ENCODE peak calls at places on chromosomes 6 and 20, in eight cellular contexts. R is heart left ventricle, T is AG09319, U is foreskin fibroblast, M is BJ, Y is body of pancreas, X is A549, C is WTC11. G is an unnamed sample.

GRCh38 chr6:75424610-75425548 is 68.7 kb downstream of the FILIP1 start:
- DNase-seq in R (no peak), T (peak), U (peak), M (no peak), Y (no peak), X (no peak), C (no peak), G (no peak)

GRCh38 chr6:45686841-45687569 is 309.3 kb upstream of the SUPT3H start:
- DNase-seq in R (no peak), T (no peak), U (no peak), M (no peak), Y (no peak), X (no peak), C (no peak), G (no peak)

GRCh38 chr6:2684766-2685754 is 65.7 kb downstream of the MYLK4 start:
- DNase-seq in R (no peak), T (no peak), U (no peak), M (no peak), Y (no peak), X (no peak), C (no peak), G (no peak)

GRCh38 chr20:35306931-35307517 is 14.8 kb upstream of the FAM83C start:
- DNase-seq in R (peak), T (no peak), U (peak), M (no peak), Y (peak), X (peak), C (peak), G (no peak)

GRCh38 chr6:73521351-73522254 is 771 bp upstream of the EEF1A1 start:
- DNase-seq in R (peak), T (no peak), U (peak), M (peak), Y (peak), X (peak), C (peak), G (no peak)

GRCh38 chr20:49446808-49447207 is 35.7 kb downstream of the KCNB1 start:
- DNase-seq in R (peak), T (peak), U (peak), M (no peak), Y (peak), X (no peak), C (peak), G (no peak)

GRCh38 chr6:111600588-111601440 is 4.9 kb downstream of the TRAF3IP2 start:
- DNase-seq in R (no peak), T (no peak), U (no peak), M (no peak), Y (peak), X (no peak), C (no peak), G (no peak)

GRCh38 chr6:3782876-3783832 is 31.6 kb upstream of the PXDC1 start:
- DNase-seq in R (no peak), T (no peak), U (peak), M (no peak), Y (no peak), X (no peak), C (no peak), G (no peak)

GRCh38 chr6:97963148-97963680 is 680.2 kb upstream of the MMS22L start:
- DNase-seq in R (no peak), T (no peak), U (peak), M (no peak), Y (no peak), X (no peak), C (no peak), G (no peak)

GRCh38 chr6:116205318-116205717 is 48.6 kb downstream of the TSPYL4 start:
- DNase-seq in R (no peak), T (no peak), U (no peak), M (no peak), Y (no peak), X (no peak), C (no peak), G (no peak)

GRCh38 chr6:68880050-68880449 is 245.0 kb downstream of the ADGRB3 start:
- DNase-seq in R (no peak), T (no peak), U (peak), M (no peak), Y (no peak), X (no peak), C (no peak), G (no peak)

GRCh38 chr20:1663917-1664316 is 6.3 kb upstream of the SIRPG start:
- DNase-seq in R (no peak), T (no peak), U (peak), M (no peak), Y (no peak), X (no peak), C (no peak), G (no peak)

GRCh38 chr6:135008072-135008940 is 46.3 kb downstream of the HBS1L start:
- DNase-seq in R (no peak), T (no peak), U (no peak), M (no peak), Y (no peak), X (no peak), C (no peak), G (no peak)

GRCh38 chr6:64014581-64014980 is 379.0 kb downstream of the PHF3 start:
- DNase-seq in R (no peak), T (no peak), U (no peak), M (no peak), Y (no peak), X (no peak), C (no peak), G (no peak)

GRCh38 chr6:64013061-64013410 is 377.4 kb downstream of the PHF3 start:
- DNase-seq in R (no peak), T (no peak), U (no peak), M (no peak), Y (no peak), X (no peak), C (no peak), G (no peak)

GRCh38 chr6:64010010-64010409 is 374.4 kb downstream of the PHF3 start:
- DNase-seq in R (no peak), T (no peak), U (no peak), M (no peak), Y (no peak), X (no peak), C (no peak), G (no peak)

GRCh38 chr6:64010646-64011045 is 375.0 kb downstream of the PHF3 start:
- DNase-seq in R (no peak), T (no peak), U (no peak), M (no peak), Y (no peak), X (no peak), C (no peak), G (no peak)

GRCh38 chr6:64012351-64013060 is 376.9 kb downstream of the PHF3 start:
- DNase-seq in R (no peak), T (no peak), U (no peak), M (no peak), Y (no peak), X (peak), C (peak), G (no peak)
- TF ChIP-seq CTCF in R (peak), T (peak), U (no peak), M (peak), Y (no peak), X (peak), C (peak), G (no peak)

DNA sequence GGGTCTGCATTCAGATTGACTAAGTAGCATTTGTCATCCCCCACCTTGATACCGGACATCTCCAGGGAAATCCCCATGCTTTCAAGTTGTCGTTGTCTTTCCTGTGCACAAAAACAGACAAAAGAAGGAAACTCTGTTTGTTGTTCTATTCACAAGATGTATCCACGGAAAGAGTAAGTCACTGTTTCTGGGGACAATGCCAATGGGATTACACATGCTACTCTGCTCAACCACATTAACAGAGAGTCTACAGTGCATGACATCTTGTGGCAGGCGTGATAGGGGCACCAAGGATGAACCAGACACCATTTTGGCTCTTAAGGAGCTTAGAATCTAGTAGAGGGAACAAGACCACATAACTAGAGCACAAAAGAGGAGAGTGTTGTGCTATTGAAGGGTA is 124.4 kb upstream of the NUP153 start:
- DNase-seq in R (peak), T (peak), U (peak), M (peak), Y (no peak), X (no peak), C (no peak), G (no peak)
- TF ChIP-seq CTCF in R (no peak), T (no peak), U (no peak), M (no peak), Y (no peak), X (no peak), C (no peak), G (no peak)

DNA sequence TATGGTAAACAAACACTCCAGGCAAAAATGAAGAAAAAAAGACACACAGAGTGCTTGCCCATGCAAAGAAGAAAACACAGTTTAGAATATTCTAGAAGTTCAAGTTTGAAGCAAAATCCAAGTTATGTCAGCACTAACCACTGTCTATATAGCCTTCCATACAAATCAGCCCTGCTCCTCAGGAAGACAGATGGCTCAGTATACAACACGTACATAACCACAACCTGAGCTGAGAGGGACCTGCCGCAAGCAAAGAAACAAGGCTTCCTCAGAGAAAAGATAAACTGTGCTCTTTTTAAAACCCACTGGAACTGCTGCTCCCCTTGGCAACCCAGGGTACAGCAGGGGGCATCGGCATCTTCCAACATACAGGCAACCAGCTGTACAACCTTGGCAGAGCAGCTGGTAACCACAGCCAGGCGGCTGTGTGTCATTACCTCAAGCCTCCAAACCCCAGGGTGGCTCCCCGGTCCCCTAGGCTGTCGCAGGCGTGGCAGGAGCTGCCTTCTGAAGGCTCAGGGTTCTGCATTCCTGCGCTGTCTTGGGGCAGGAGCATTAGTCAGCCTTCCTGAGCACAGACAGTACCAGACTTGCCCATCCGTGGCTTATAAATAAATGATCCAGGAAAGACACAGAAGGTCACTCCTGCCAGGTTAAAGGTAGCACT is 249.5 kb downstream of the ADGRG6 start:
- DNase-seq in R (no peak), T (no peak), U (peak), M (no peak), Y (no peak), X (no peak), C (peak), G (no peak)
- TF ChIP-seq CTCF in R (no peak), T (peak), U (no peak), M (peak), Y (no peak), X (no peak), C (no peak), G (no peak)

GRCh38 chr20:25532015-25532751 is 53.1 kb downstream of the NINL start:
- DNase-seq in R (no peak), T (no peak), U (peak), M (no peak), Y (no peak), X (no peak), C (peak), G (no peak)
- TF ChIP-seq CTCF in R (no peak), T (no peak), U (no peak), M (no peak), Y (no peak), X (no peak), C (no peak), G (no peak)

DNA sequence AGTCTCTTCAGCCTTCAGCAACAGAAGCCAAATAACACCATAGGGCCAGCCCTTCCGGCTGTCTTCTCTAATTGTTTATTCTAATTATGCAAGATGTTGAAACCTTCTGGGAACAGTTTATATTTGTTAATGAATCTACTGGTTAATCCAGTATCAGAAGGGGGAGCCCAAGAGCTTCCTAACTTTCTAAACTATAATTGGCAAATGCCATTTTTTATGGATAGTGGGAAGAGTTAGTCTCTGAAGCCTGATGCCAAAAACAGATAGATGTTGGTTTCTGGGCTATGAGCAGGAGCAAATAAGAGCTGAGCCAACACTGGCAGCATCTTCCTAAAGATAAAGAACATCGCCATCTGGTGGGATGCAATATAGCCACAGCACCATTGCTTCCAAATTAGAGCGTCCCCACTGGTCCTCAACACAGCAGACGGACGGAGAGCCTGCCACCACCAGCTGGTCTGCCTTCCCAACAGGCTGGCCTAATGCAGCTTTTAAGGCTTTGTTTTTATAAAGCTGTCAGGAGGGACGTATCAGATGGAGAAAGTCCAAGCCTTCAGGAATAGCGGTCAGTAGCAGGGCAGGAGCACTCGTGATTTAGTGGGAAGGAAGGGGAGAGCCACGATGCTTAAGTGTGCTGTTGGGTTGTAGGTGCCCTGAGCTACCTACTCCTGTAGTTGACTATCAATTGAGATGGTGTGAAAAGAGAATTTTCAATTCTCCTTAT is 118.8 kb downstream of the RALGAPA2 start:
- DNase-seq in R (no peak), T (no peak), U (peak), M (no peak), Y (peak), X (peak), C (peak), G (no peak)
- TF ChIP-seq CTCF in R (no peak), T (peak), U (peak), M (peak), Y (peak), X (peak), C (no peak), G (peak)

GRCh38 chr6:145350928-145351327 is 384.4 kb downstream of the EPM2A start:
- DNase-seq in R (no peak), T (no peak), U (no peak), M (no peak), Y (no peak), X (no peak), C (no peak), G (no peak)
- TF ChIP-seq CTCF in R (no peak), T (no peak), U (no peak), M (no peak), Y (no peak), X (no peak), C (no peak), G (no peak)

GRCh38 chr20:3051385-3052019 is 5.7 kb downstream of the MRPS26 start:
- DNase-seq in R (no peak), T (no peak), U (no peak), M (no peak), Y (no peak), X (no peak), C (no peak), G (no peak)
- TF ChIP-seq CTCF in R (no peak), T (no peak), U (no peak), M (no peak), Y (no peak), X (no peak), C (no peak), G (no peak)

DNA sequence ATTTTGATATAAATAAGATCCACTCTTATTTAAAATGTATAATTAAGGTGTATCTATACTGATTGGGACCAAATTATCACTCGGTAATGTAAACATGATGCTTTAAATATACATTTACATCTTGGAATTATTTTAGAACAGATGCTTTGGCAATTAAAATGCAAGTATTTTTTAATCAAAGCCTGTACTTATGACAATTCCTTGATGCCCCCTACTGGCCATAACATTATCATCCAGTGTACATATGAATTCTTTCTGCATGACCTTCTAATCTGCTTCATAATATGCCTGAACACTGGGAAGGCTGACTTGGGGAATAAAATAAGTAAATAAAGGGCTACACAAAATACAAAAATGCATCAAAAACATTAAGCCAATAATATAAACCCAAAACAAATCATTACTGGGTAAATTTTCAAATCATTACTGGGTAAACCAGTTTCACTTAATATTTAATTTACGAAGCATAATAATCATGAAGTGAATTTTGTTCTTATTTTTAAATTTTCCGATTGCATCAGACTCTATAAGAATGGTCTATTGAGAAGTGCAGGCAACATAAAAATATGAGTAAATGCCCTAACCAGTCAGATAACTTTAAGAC is 65.1 kb downstream of the CGA start:
- DNase-seq in R (no peak), T (peak), U (peak), M (no peak), Y (peak), X (peak), C (no peak), G (no peak)
- TF ChIP-seq CTCF in R (peak), T (peak), U (peak), M (peak), Y (peak), X (peak), C (peak), G (peak)

GRCh38 chr20:4233520-4233919 is 218.2 kb upstream of the RNF24 start:
- DNase-seq in R (no peak), T (no peak), U (no peak), M (no peak), Y (no peak), X (no peak), C (no peak), G (no peak)
- TF ChIP-seq CTCF in R (no peak), T (no peak), U (no peak), M (peak), Y (no peak), X (no peak), C (no peak), G (no peak)

DNA sequence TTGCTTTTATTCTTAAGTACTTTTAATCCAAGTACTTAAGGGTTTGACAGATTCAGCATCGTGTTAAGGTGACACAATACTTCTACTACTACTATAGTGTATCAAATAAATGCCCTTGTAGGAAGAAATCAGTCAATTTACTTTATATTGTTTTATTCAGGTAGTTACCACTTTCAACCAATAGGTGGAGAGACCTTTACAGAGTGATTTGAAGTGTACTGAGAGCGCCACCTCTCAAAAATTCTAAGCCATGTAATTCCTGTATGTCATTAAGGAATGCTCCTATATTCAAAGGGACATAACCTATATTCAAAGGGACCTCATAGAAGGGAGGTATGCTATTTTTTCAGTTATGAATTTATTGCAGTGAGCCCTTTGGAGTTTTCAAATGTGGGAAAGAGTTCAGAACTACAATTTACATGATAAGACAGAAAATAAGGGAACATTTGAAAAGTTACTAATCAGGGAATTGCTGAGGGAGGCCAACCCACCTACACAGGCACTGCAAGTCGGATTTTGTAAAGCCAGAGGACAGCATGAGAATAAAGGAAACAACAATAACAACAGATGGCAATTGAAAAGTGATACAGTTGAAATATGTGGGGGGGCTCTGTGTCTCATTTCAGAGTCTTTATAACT is 955.6 kb downstream of the TBC1D32 start:
- DNase-seq in R (no peak), T (no peak), U (peak), M (no peak), Y (peak), X (peak), C (no peak), G (no peak)
- TF ChIP-seq CTCF in R (no peak), T (peak), U (peak), M (no peak), Y (peak), X (peak), C (peak), G (no peak)

G was measured in CD14-positive monocyte.